ENCODE peak calls at places on chromosomes 5 and 9, in six cellular contexts. D is epithelial cell of esophagus; M is ecto neural progenitor cell; R is T-helper 2 cell; P is activated CD8-positive, alpha-beta memory T cell treated with anti-CD3 and anti-CD28 coated beads, Interleukin-2, amount 50 U/mL, for 48 hours; L is NCI-H345. G is an unnamed sample.

GRCh38 chr9:126063326-126063725 is 263.3 kb upstream of the MVB12B start:
- DNase-seq in D (no peak), M (no peak), R (no peak), P (no peak), L (no peak), G (no peak)

GRCh38 chr9:77977210-77977611 is 54.4 kb downstream of the GNAQ start:
- DNase-seq in D (peak; percentile 87), M (no peak), R (no peak), P (no peak), L (peak; percentile 12), G (no peak)

GRCh38 chr9:129595903-129596540 is 24.9 kb downstream of the C9orf50 start:
- DNase-seq in D (no peak), M (no peak), R (no peak), P (no peak), L (no peak), G (no peak)

GRCh38 chr5:1445313-1445894 is at the start of gene SLC6A3:
- DNase-seq in D (peak; percentile 5), M (peak; percentile 92), R (no peak), P (peak; percentile 68), L (peak; percentile 82), G (no peak)

GRCh38 chr5:149283611-149284480 is 12.2 kb downstream of the AFAP1L1 start:
- DNase-seq in D (no peak), M (no peak), R (no peak), P (no peak), L (peak; percentile 92), G (peak; percentile 66)

GRCh38 chr9:78858266-78858665 is 561.3 kb downstream of the PSAT1 start:
- DNase-seq in D (no peak), M (no peak), R (no peak), P (no peak), L (no peak), G (no peak)

GRCh38 chr9:132798817-132799790 is 79.0 kb downstream of the AK8 start:
- DNase-seq in D (no peak), M (peak; percentile 40), R (no peak), P (no peak), L (peak; percentile 74), G (no peak)

GRCh38 chr5:169160405-169160901 is 140.5 kb downstream of the SLIT3 start:
- DNase-seq in D (peak; percentile 10), M (no peak), R (no peak), P (no peak), L (no peak), G (no peak)

GRCh38 chr5:39835371-39835770 is 410.6 kb upstream of the DAB2 start:
- DNase-seq in D (peak; percentile 24), M (no peak), R (no peak), P (no peak), L (no peak), G (no peak)

GRCh38 chr9:108562176-108562575 is 293.6 kb downstream of the ACTL7B start:
- DNase-seq in D (peak; percentile 100), M (no peak), R (no peak), P (no peak), L (no peak), G (no peak)

GRCh38 chr9:126752881-126753670 is 51.8 kb upstream of the ZBTB43 start:
- DNase-seq in D (peak; percentile 94), M (no peak), R (no peak), P (no peak), L (no peak), G (no peak)

GRCh38 chr9:87880116-87880515 is 2.6 kb upstream of the SPATA31E1 start:
- DNase-seq in D (no peak), M (no peak), R (no peak), P (no peak), L (no peak), G (no peak)

GRCh38 chr5:128284236-128284635 is 200.7 kb downstream of the SLC12A2 start:
- DNase-seq in D (peak; percentile 28), M (no peak), R (no peak), P (no peak), L (no peak), G (no peak)

GRCh38 chr5:176359658-176360057 is 1.9 kb downstream of the KIAA1191 start:
- DNase-seq in D (peak; percentile 51), M (no peak), R (no peak), P (no peak), L (no peak), G (no peak)

GRCh38 chr9:14062449-14063187 is 251.3 kb downstream of the NFIB start:
- DNase-seq in D (peak; percentile 92), M (no peak), R (no peak), P (no peak), L (peak; percentile 76), G (no peak)

GRCh38 chr9:69671291-69671903 is 774 bp downstream of the APBA1 start:
- DNase-seq in D (no peak), M (no peak), R (no peak), P (no peak), L (no peak), G (no peak)

GRCh38 chr5:108661590-108662219 is 86.0 kb upstream of the FER start:
- DNase-seq in D (peak; percentile 85), M (no peak), R (no peak), P (no peak), L (no peak), G (no peak)

GRCh38 chr9:93132946-93133640 is 958 bp downstream of the NINJ1 start:
- DNase-seq in D (peak; percentile 28), M (no peak), R (no peak), P (no peak), L (no peak), G (no peak)

GRCh38 chr9:132187006-132187760 is 25.3 kb downstream of the NTNG2 start:
- DNase-seq in D (no peak), M (no peak), R (no peak), P (no peak), L (no peak), G (no peak)

GRCh38 chr9:32292611-32293010 is 91.8 kb upstream of the ACO1 start:
- DNase-seq in D (no peak), M (no peak), R (no peak), P (no peak), L (no peak), G (no peak)

GRCh38 chr5:124871299-124871698 is 124.9 kb upstream of the ZNF608 start:
- DNase-seq in D (peak; percentile 16), M (no peak), R (no peak), P (no peak), L (no peak), G (no peak)

GRCh38 chr9:101674165-101674564 is 64.3 kb downstream of the GRIN3A start:
- DNase-seq in D (no peak), M (no peak), R (no peak), P (no peak), L (no peak), G (no peak)

GRCh38 chr5:77355751-77356150 is 136.4 kb downstream of the WDR41 start:
- DNase-seq in D (no peak), M (no peak), R (no peak), P (no peak), L (no peak), G (no peak)

GRCh38 chr5:137888875-137889759 is at the start of gene PKD2L2:
- DNase-seq in D (peak; percentile 91), M (peak; percentile 78), R (peak; percentile 70), P (peak; percentile 92), L (no peak), G (peak; percentile 52)

GRCh38 chr9:131739988-131740648 is at the start of gene RAPGEF1:
- DNase-seq in D (peak; percentile 39), M (peak; percentile 84), R (peak; percentile 77), P (peak; percentile 99), L (peak; percentile 69), G (no peak)

GRCh38 chr5:37855438-37855837 is 15.6 kb upstream of the GDNF start:
- DNase-seq in D (no peak), M (no peak), R (no peak), P (no peak), L (no peak), G (no peak)

GRCh38 chr5:97094579-97095317 is 47.7 kb downstream of the LIX1 start:
- DNase-seq in D (no peak), M (no peak), R (no peak), P (no peak), L (no peak), G (no peak)

GRCh38 chr9:132673355-132673754 is 3.1 kb downstream of the GTF3C4 start:
- DNase-seq in D (peak; percentile 67), M (no peak), R (no peak), P (no peak), L (no peak), G (no peak)

GRCh38 chr9:76564300-76564699 is 105.3 kb downstream of the GCNT1 start:
- DNase-seq in D (no peak), M (no peak), R (no peak), P (no peak), L (no peak), G (no peak)

G was measured in DMS79 treated with DMSO at 0.1 percent for 48 hours.